ENCODE peak calls at places on chromosomes 2 and 18, in four cellular contexts. One of them, this sample, is unnamed.

GRCh38 chr18:12839526-12840196 is 44.4 kb downstream of the PTPN2 start:
- DNase-seq in CD4-positive, alpha-beta memory T cell: peak
- DNase-seq in K562: no peak
- DNase-seq in NCI-H774: no peak
- DNase-seq in this sample: no peak

GRCh38 chr18:37294951-37295350 is 270.6 kb downstream of the CELF4 start:
- DNase-seq in K562: peak
- DNase-seq in NCI-H774: no peak
- DNase-seq in CD4-positive, alpha-beta memory T cell: no peak
- DNase-seq in this sample: no peak

GRCh38 chr18:13376298-13376840 is 157.8 kb downstream of the LDLRAD4 start:
- DNase-seq in K562: no peak
- DNase-seq in NCI-H774: no peak
- DNase-seq in CD4-positive, alpha-beta memory T cell: peak
- DNase-seq in this sample: no peak

GRCh38 chr2:70440621-70441020 is 113.0 kb downstream of the TGFA start:
- DNase-seq in NCI-H774: no peak
- DNase-seq in CD4-positive, alpha-beta memory T cell: peak
- DNase-seq in K562: no peak
- DNase-seq in this sample: no peak

GRCh38 chr2:165203689-165204559 is at the start of gene SCN3A:
- DNase-seq in K562: peak
- DNase-seq in NCI-H774: peak
- DNase-seq in CD4-positive, alpha-beta memory T cell: no peak
- DNase-seq in this sample: peak

GRCh38 chr2:239299218-239299939 is 101.4 kb downstream of the HDAC4 start:
- DNase-seq in NCI-H774: peak
- DNase-seq in K562: no peak
- DNase-seq in CD4-positive, alpha-beta memory T cell: no peak
- DNase-seq in this sample: no peak

GRCh38 chr18:12851709-12852108 is 32.3 kb downstream of the PTPN2 start:
- DNase-seq in NCI-H774: no peak
- DNase-seq in K562: no peak
- DNase-seq in CD4-positive, alpha-beta memory T cell: no peak
- DNase-seq in this sample: no peak

GRCh38 chr18:36546876-36547275 is 249.4 kb downstream of the FHOD3 start:
- DNase-seq in K562: no peak
- DNase-seq in CD4-positive, alpha-beta memory T cell: no peak
- DNase-seq in NCI-H774: no peak
- DNase-seq in this sample: no peak

GRCh38 chr2:239729681-239730566 is 295.2 kb downstream of the NDUFA10 start:
- DNase-seq in CD4-positive, alpha-beta memory T cell: peak
- DNase-seq in NCI-H774: no peak
- DNase-seq in K562: no peak
- DNase-seq in this sample: no peak

GRCh38 chr2:44550571-44550970 is 188.8 kb downstream of the CAMKMT start:
- DNase-seq in K562: no peak
- DNase-seq in CD4-positive, alpha-beta memory T cell: no peak
- DNase-seq in NCI-H774: no peak
- DNase-seq in this sample: no peak

GRCh38 chr18:79528846-79529245 is 133.1 kb downstream of the NFATC1 start:
- DNase-seq in NCI-H774: peak
- DNase-seq in K562: peak
- DNase-seq in CD4-positive, alpha-beta memory T cell: peak
- DNase-seq in this sample: peak

GRCh38 chr2:57850415-57851130 is 196.0 kb upstream of the VRK2 start:
- DNase-seq in CD4-positive, alpha-beta memory T cell: no peak
- DNase-seq in NCI-H774: no peak
- DNase-seq in K562: no peak
- DNase-seq in this sample: no peak

GRCh38 chr18:23032030-23032582 is 99.0 kb downstream of the RBBP8 start:
- DNase-seq in NCI-H774: no peak
- DNase-seq in CD4-positive, alpha-beta memory T cell: no peak
- DNase-seq in K562: no peak
- DNase-seq in this sample: no peak

GRCh38 chr2:106843001-106843909 is 42.7 kb downstream of the ST6GAL2 start:
- DNase-seq in K562: no peak
- DNase-seq in NCI-H774: no peak
- DNase-seq in CD4-positive, alpha-beta memory T cell: no peak
- DNase-seq in this sample: peak

GRCh38 chr18:40159141-40160017 is 1795.7 kb upstream of the PIK3C3 start:
- DNase-seq in K562: peak
- DNase-seq in NCI-H774: peak
- DNase-seq in CD4-positive, alpha-beta memory T cell: no peak
- DNase-seq in this sample: peak

GRCh38 chr2:237254369-237254861 is 159.5 kb downstream of the COL6A3 start:
- DNase-seq in CD4-positive, alpha-beta memory T cell: no peak
- DNase-seq in NCI-H774: no peak
- DNase-seq in K562: no peak
- DNase-seq in this sample: no peak

GRCh38 chr2:203909192-203909945 is 27.2 kb upstream of the ICOS start:
- DNase-seq in CD4-positive, alpha-beta memory T cell: peak
- DNase-seq in K562: peak
- DNase-seq in NCI-H774: peak
- DNase-seq in this sample: peak

GRCh38 chr2:10482979-10483378 is 34.9 kb upstream of the ODC1 start:
- DNase-seq in K562: no peak
- DNase-seq in CD4-positive, alpha-beta memory T cell: no peak
- DNase-seq in NCI-H774: no peak
- DNase-seq in this sample: no peak

GRCh38 chr2:172087191-172087779 is 2.0 kb downstream of the DLX1 start:
- DNase-seq in CD4-positive, alpha-beta memory T cell: no peak
- DNase-seq in K562: no peak
- DNase-seq in NCI-H774: no peak
- DNase-seq in this sample: no peak

GRCh38 chr2:234308073-234308813 is 188.6 kb downstream of the ARL4C start:
- DNase-seq in CD4-positive, alpha-beta memory T cell: no peak
- DNase-seq in NCI-H774: no peak
- DNase-seq in K562: no peak
- DNase-seq in this sample: no peak

GRCh38 chr18:77940566-77940965 is 690.9 kb downstream of the GALR1 start:
- DNase-seq in CD4-positive, alpha-beta memory T cell: no peak
- DNase-seq in NCI-H774: no peak
- DNase-seq in K562: no peak
- DNase-seq in this sample: no peak

GRCh38 chr2:239168575-239168974 is 232.2 kb downstream of the HDAC4 start:
- DNase-seq in CD4-positive, alpha-beta memory T cell: no peak
- DNase-seq in NCI-H774: no peak
- DNase-seq in K562: no peak
- DNase-seq in this sample: no peak

GRCh38 chr2:50395510-50396300 is 636.2 kb downstream of the NRXN1 start:
- DNase-seq in NCI-H774: peak
- DNase-seq in K562: no peak
- DNase-seq in CD4-positive, alpha-beta memory T cell: no peak
- DNase-seq in this sample: peak